ENCODE peak calls at places on chromosomes 7 and 10, in five cellular contexts. A, U, P, D and J are unnamed samples.

GRCh38 chr7:117323877-117324699 is 1.2 kb upstream of the WNT2 start:
- DNase-seq in U (peak), P (peak), D (peak), A (no peak), J (no peak)

GRCh38 chr7:33044986-33045385 is 17.6 kb downstream of the NT5C3A start:
- DNase-seq in D (no peak), A (no peak), U (no peak), P (no peak), J (no peak)

GRCh38 chr10:11958956-11959355 is 83.7 kb downstream of the UPF2 start:
- DNase-seq in P (no peak), D (no peak), U (no peak), A (no peak), J (no peak)

GRCh38 chr7:151243411-151244155 is 4.9 kb downstream of the SMARCD3 start:
- DNase-seq in U (no peak), P (no peak), D (no peak), A (no peak), J (no peak)

GRCh38 chr7:82472966-82473365 is 29.4 kb upstream of the CACNA2D1 start:
- DNase-seq in A (no peak), P (no peak), U (no peak), D (no peak), J (no peak)

GRCh38 chr10:128437786-128438350 is 311.6 kb upstream of the MKI67 start:
- DNase-seq in U (no peak), D (no peak), P (no peak), A (no peak), J (no peak)

GRCh38 chr10:88557659-88558058 is 25.5 kb downstream of the RNLS start:
- DNase-seq in P (no peak), D (no peak), A (no peak), U (no peak), J (no peak)

GRCh38 chr10:11036424-11037011 is 18.8 kb downstream of the CELF2 start:
- DNase-seq in U (no peak), P (peak), D (no peak), A (no peak), J (no peak)

GRCh38 chr10:108454224-108454623 is 1289.7 kb upstream of the SORCS1 start:
- DNase-seq in D (no peak), U (no peak), P (no peak), A (no peak), J (no peak)

GRCh38 chr7:155007947-155008346 is 5.0 kb upstream of the PAXIP1 start:
- DNase-seq in D (no peak), U (no peak), P (no peak), A (no peak), J (no peak)

GRCh38 chr7:103988468-103989199 is 824 bp downstream of the RELN start:
- DNase-seq in U (no peak), D (no peak), A (no peak), P (peak), J (no peak)

GRCh38 chr7:14380881-14381280 is 391.4 kb upstream of the ETV1 start:
- DNase-seq in D (no peak), A (no peak), P (no peak), U (no peak), J (no peak)

GRCh38 chr7:116805100-116805544 is 57.3 kb upstream of the CAPZA2 start:
- DNase-seq in P (no peak), D (no peak), U (no peak), A (no peak), J (no peak)

GRCh38 chr7:97166308-97166707 is 48.8 kb downstream of the SDHAF3 start:
- DNase-seq in A (no peak), D (no peak), P (no peak), U (no peak), J (no peak)

GRCh38 chr10:34854147-34854601 is 39.1 kb upstream of the PARD3 start:
- DNase-seq in U (no peak), A (peak), P (peak), D (no peak), J (no peak)

GRCh38 chr10:31947144-31947926 is 18.7 kb upstream of the ARHGAP12 start:
- DNase-seq in P (no peak), A (no peak), U (no peak), D (no peak), J (peak)

GRCh38 chr10:48439031-48439430 is 132.6 kb downstream of the MAPK8 start:
- DNase-seq in U (no peak), A (no peak), D (no peak), P (no peak), J (no peak)

GRCh38 chr7:46835556-46835955 is 746.4 kb downstream of the TNS3 start:
- DNase-seq in P (no peak), A (no peak), D (no peak), U (no peak), J (no peak)

GRCh38 chr10:49298990-49299815 is at the start of gene C10orf71:
- DNase-seq in U (no peak), A (no peak), D (no peak), P (no peak), J (no peak)

GRCh38 chr7:38978474-38978873 is 765 bp downstream of the POU6F2 start:
- DNase-seq in D (no peak), A (no peak), U (no peak), P (no peak), J (no peak)

GRCh38 chr7:128387216-128387615 is 22.6 kb downstream of the IMPDH1 start:
- DNase-seq in A (no peak), P (no peak), U (peak), D (no peak), J (no peak)

GRCh38 chr10:78971094-78971682 is 97.6 kb upstream of the ZMIZ1 start:
- DNase-seq in U (no peak), D (no peak), P (no peak), A (no peak), J (no peak)

GRCh38 chr10:78972160-78972946 is 96.4 kb upstream of the ZMIZ1 start:
- DNase-seq in P (peak), D (peak), U (peak), A (peak), J (peak)

GRCh38 chr10:78973901-78974408 is 94.8 kb upstream of the ZMIZ1 start:
- DNase-seq in A (peak), P (peak), U (peak), D (peak), J (peak)

GRCh38 chr10:78974409-78975317 is 94.1 kb upstream of the ZMIZ1 start:
- DNase-seq in U (peak), P (peak), D (peak), A (peak), J (peak)

GRCh38 chr10:78972947-78973900 is 95.5 kb upstream of the ZMIZ1 start:
- DNase-seq in P (peak), D (peak), A (peak), U (peak), J (peak)
- TF ChIP-seq POLR2A in P (no peak), D (peak), A (peak), U (no peak), J (no peak)

GRCh38 chr10:64346391-64346790 is 825.2 kb downstream of the REEP3 start:
- DNase-seq in U (no peak), D (no peak), P (no peak), A (no peak), J (no peak)

GRCh38 chr10:64345856-64346255 is 824.7 kb downstream of the REEP3 start:
- DNase-seq in A (no peak), U (no peak), P (no peak), D (no peak), J (no peak)

DNA sequence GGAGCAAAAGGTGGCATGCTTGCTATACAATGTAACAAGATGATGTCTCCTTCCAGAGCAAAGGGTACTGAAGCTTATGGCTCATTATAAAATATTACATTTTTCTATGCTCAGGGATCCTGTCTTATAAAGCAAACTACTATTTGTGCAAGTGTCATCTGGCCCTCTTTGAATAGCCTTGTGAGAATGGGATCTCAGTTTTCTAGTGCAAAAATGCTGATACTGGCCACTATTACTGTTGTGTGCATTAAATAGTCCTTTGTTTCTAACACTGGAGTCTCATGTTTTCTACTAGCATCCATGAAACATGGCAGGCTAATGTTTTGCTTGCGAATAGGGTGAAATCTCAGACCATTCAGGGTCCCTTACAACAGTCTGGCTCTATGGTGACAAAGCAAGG is 823.0 kb downstream of the REEP3 start:
- DNase-seq in U (no peak), A (no peak), D (no peak), P (no peak), J (no peak)
- TF ChIP-seq CTCF in U (no peak), A (no peak), D (no peak), P (no peak), J (no peak)

GRCh38 chr7:22445871-22446270 is 54.1 kb downstream of the STEAP1B start:
- DNase-seq in A (no peak), D (no peak), U (no peak), P (no peak), J (no peak)
- H3K4me3 ChIP-seq in A (no peak), D (no peak), U (no peak), P (no peak), J (no peak)

GRCh38 chr10:114297136-114297705 is 58.2 kb downstream of the VWA2 start:
- DNase-seq in D (peak), P (no peak), A (no peak), U (no peak), J (no peak)
- TF ChIP-seq POLR2A in D (no peak), P (no peak), A (no peak), U (no peak), J (no peak)

DNA sequence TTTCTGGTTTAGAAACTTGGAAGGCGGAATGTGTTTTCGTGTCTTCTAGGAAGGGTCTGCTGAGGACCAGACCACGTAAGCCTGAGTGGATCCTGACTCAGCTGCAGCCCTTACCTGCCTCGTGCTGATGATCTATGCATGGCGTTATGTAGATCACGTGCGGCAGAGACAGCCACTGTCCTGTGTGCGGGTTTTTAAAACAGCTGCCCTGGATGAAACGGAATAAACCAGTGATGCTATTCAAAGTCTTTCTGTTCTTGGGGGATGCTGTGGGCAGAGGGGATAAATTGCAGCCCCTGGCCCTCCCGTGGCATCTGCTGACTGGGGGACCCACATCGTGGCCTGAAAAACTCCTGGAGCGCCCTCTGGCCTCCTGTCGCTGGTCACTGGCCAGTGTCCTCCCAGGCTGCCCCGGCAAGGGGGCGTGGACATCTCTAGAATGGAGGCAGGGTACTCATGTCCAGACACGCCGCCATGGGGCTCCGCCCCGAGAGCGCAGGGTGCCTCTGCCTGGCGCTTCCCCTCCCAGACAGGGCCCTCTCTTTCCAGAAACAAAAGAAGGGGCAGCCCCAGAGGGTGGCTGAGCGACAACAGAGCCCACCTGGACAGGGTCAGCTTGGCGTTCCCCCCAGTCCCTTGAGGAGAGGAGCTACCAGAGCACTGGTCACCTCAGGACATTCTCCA is 13.2 kb downstream of the ALKBH4 start:
- DNase-seq in P (no peak), A (no peak), U (no peak), D (no peak), J (no peak)
- TF ChIP-seq CTCF in P (no peak), A (no peak), U (no peak), D (no peak), J (no peak)

GRCh38 chr7:93980744-93981479 is 23.2 kb downstream of the BET1 start:
- DNase-seq in P (no peak), D (no peak), A (no peak), U (no peak), J (no peak)
- H3K4me3 ChIP-seq in P (no peak), D (peak), A (no peak), U (no peak), J (no peak)

GRCh38 chr7:139716156-139716942 is 61.4 kb downstream of the HIPK2 start:
- DNase-seq in U (no peak), D (no peak), P (no peak), A (no peak), J (peak)

GRCh38 chr7:139715194-139715815 is 62.5 kb downstream of the HIPK2 start:
- DNase-seq in P (no peak), D (no peak), A (no peak), U (no peak), J (peak)

GRCh38 chr7:139713061-139713460 is 64.7 kb downstream of the HIPK2 start:
- DNase-seq in P (no peak), A (no peak), D (no peak), U (no peak), J (no peak)

GRCh38 chr7:139713835-139714162 is 64.0 kb downstream of the HIPK2 start:
- DNase-seq in D (no peak), P (no peak), A (no peak), U (no peak), J (no peak)

DNA sequence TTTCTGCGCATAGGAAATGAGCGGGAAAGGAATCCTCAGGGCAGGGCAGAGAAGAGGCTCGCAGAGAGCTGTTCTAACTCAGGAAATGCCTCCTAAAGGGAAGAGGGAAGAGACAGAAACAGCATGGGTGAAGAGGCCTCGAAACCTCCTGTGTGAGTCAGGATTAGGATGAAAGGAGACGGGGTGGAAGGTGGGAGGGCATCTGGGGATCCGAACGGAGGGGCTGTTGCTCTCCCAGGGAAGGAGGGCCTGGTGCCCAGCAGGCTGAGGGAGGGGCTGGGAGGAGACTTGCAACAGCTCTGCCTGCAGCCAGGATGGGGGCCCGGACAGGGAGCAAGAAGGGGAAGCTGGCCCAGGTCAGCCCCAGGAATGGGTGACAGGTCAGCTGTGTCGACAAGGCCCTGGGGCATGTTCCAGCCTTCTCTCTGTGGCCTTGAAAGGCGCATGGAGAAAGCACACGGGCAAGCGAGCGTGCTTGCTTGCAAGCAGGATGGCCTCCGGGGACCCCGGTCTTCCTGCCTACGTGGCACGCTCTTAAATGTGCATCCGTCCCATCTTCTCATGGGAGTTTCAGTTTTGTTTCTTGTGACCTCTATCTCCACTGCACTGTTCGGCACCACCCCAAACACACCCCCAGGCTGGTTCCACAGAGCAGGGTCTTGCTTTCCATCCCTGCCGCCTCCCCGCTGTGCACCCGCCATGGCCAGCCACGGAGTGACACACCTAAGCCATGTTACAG is 63.5 kb downstream of the HIPK2 start:
- DNase-seq in U (no peak), A (no peak), P (no peak), D (peak), J (peak)
- TF ChIP-seq POLR2A in U (no peak), A (no peak), P (no peak), D (no peak), J (no peak)

GRCh38 chr10:61857746-61858145 is 43.8 kb upstream of the ARID5B start:
- DNase-seq in A (no peak), U (no peak), D (no peak), P (no peak), J (no peak)
- TF ChIP-seq CTCF in A (no peak), U (no peak), D (no peak), P (no peak), J (no peak)

DNA sequence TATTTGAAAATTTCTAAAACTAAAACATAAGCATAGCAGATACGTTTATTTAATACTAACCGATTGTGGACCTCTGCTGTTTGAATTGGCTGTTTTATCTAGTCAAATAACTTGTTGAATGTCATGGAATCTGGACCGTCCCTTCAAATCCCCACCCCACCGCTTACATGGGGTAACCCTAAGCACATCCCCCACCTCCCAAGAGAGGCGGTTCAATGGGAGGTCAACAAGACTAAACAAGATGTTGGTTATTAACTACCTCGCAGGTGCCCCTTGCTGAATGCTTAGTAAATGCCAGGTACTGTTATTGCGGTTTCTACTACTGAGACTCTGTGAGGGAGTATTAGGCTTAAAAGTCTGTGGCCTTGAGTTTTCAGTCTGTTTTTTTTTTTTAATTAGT is 70.9 kb downstream of the DAGLB start:
- DNase-seq in D (no peak), P (no peak), A (no peak), U (no peak), J (no peak)
- H3K4me3 ChIP-seq in D (peak), P (no peak), A (peak), U (peak), J (no peak)